ENCODE peak calls at places on chromosomes 12 and 14, in seven cellular contexts. One of them, this sample, is unnamed.

GRCh38 chr12:9632766-9633165 is 25.1 kb upstream of the KLRB1 start:
- DNase-seq in right lobe of liver: no peak
- DNase-seq in HFFc6: no peak
- DNase-seq in Peyer's patch: no peak
- DNase-seq in AG10803: no peak
- DNase-seq in prostate gland: no peak
- DNase-seq in keratinocyte: no peak
- DNase-seq in this sample: no peak

GRCh38 chr14:58071341-58071740 is 80.7 kb downstream of the ARMH4 start:
- DNase-seq in right lobe of liver: no peak
- DNase-seq in HFFc6: no peak
- DNase-seq in Peyer's patch: no peak
- DNase-seq in AG10803: no peak
- DNase-seq in prostate gland: no peak
- DNase-seq in keratinocyte: no peak
- DNase-seq in this sample: no peak

GRCh38 chr12:27751386-27752047 is 28.5 kb upstream of the KLHL42 start:
- DNase-seq in right lobe of liver: peak; percentile 60
- DNase-seq in HFFc6: no peak
- DNase-seq in Peyer's patch: peak; percentile 90
- DNase-seq in AG10803: no peak
- DNase-seq in prostate gland: peak; percentile 12
- DNase-seq in keratinocyte: peak; percentile 89
- DNase-seq in this sample: no peak

GRCh38 chr14:69968151-69968550 is 88.9 kb downstream of the SMOC1 start:
- DNase-seq in right lobe of liver: no peak
- DNase-seq in HFFc6: no peak
- DNase-seq in Peyer's patch: no peak
- DNase-seq in AG10803: no peak
- DNase-seq in prostate gland: no peak
- DNase-seq in keratinocyte: no peak
- DNase-seq in this sample: no peak

GRCh38 chr12:6476496-6476895 is 6.0 kb upstream of the VAMP1 start:
- DNase-seq in right lobe of liver: no peak
- DNase-seq in HFFc6: peak; percentile 84
- DNase-seq in Peyer's patch: no peak
- DNase-seq in AG10803: peak; percentile 85
- DNase-seq in prostate gland: no peak
- DNase-seq in keratinocyte: no peak
- DNase-seq in this sample: no peak

GRCh38 chr12:122888232-122888752 is 7.6 kb downstream of the VPS37B start:
- DNase-seq in right lobe of liver: peak; percentile 59
- DNase-seq in HFFc6: no peak
- DNase-seq in Peyer's patch: peak; percentile 88
- DNase-seq in AG10803: peak; percentile 54
- DNase-seq in prostate gland: peak; percentile 93
- DNase-seq in keratinocyte: peak; percentile 82
- DNase-seq in this sample: peak; percentile 65

GRCh38 chr14:79395061-79395460 is 816.2 kb downstream of the DIO2 start:
- DNase-seq in right lobe of liver: no peak
- DNase-seq in HFFc6: peak; percentile 27
- DNase-seq in Peyer's patch: no peak
- DNase-seq in AG10803: peak; percentile 69
- DNase-seq in prostate gland: no peak
- DNase-seq in keratinocyte: no peak
- DNase-seq in this sample: no peak

GRCh38 chr12:49347307-49348237 is 884 bp downstream of the DNAJC22 start:
- DNase-seq in right lobe of liver: peak; percentile 97
- DNase-seq in HFFc6: peak; percentile 46
- DNase-seq in Peyer's patch: peak; percentile 90
- DNase-seq in AG10803: peak; percentile 74
- DNase-seq in prostate gland: peak; percentile 51
- DNase-seq in keratinocyte: no peak
- DNase-seq in this sample: peak; percentile 75

GRCh38 chr12:8449293-8449944 is 6.3 kb upstream of the CLEC6A start:
- DNase-seq in right lobe of liver: no peak
- DNase-seq in HFFc6: no peak
- DNase-seq in Peyer's patch: no peak
- DNase-seq in AG10803: no peak
- DNase-seq in prostate gland: no peak
- DNase-seq in keratinocyte: no peak
- DNase-seq in this sample: no peak

GRCh38 chr14:91377700-91378652 is 39.6 kb downstream of the CCDC88C start:
- DNase-seq in right lobe of liver: no peak
- DNase-seq in HFFc6: peak; percentile 33
- DNase-seq in Peyer's patch: peak; percentile 75
- DNase-seq in AG10803: peak; percentile 38
- DNase-seq in prostate gland: no peak
- DNase-seq in keratinocyte: no peak
- DNase-seq in this sample: peak; percentile 85

DNA sequence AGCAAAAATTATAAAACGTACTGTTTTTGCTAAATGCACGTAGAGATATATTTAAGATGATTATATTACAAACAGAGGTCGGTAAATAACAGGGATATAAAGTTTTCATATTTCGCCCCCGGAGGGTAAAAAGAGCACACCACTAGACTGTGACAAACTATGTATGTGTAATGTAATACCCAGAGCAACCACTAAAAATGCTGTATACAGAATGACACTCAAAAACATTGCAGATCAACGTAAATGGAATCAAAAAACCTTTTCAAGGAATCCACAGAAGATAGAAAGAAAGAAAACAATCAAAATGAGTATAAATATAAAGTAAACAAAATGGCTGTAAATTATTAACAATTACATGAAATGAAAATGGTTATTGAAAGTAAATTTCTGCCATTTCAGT is 37.6 kb upstream of the PRB4 start:
- DNase-seq in right lobe of liver: no peak
- DNase-seq in HFFc6: no peak
- DNase-seq in Peyer's patch: no peak
- DNase-seq in AG10803: no peak
- DNase-seq in prostate gland: no peak
- DNase-seq in keratinocyte: no peak
- DNase-seq in this sample: no peak
- TF ChIP-seq CTCF in right lobe of liver: no peak
- TF ChIP-seq CTCF in HFFc6: peak; percentile 64
- TF ChIP-seq CTCF in Peyer's patch: peak; percentile 7
- TF ChIP-seq CTCF in AG10803: no peak
- TF ChIP-seq CTCF in prostate gland: no peak
- TF ChIP-seq CTCF in keratinocyte: peak; percentile 19
- TF ChIP-seq CTCF in this sample: no peak

GRCh38 chr14:104066719-104067118 is 18.8 kb upstream of the ASPG start:
- DNase-seq in right lobe of liver: no peak
- DNase-seq in HFFc6: no peak
- DNase-seq in Peyer's patch: no peak
- DNase-seq in AG10803: no peak
- DNase-seq in prostate gland: no peak
- DNase-seq in keratinocyte: no peak
- DNase-seq in this sample: no peak

GRCh38 chr14:104066279-104066678 is 19.2 kb upstream of the ASPG start:
- DNase-seq in right lobe of liver: no peak
- DNase-seq in HFFc6: no peak
- DNase-seq in Peyer's patch: no peak
- DNase-seq in AG10803: no peak
- DNase-seq in prostate gland: no peak
- DNase-seq in keratinocyte: no peak
- DNase-seq in this sample: no peak

GRCh38 chr14:104069541-104069940 is 16.0 kb upstream of the ASPG start:
- DNase-seq in right lobe of liver: no peak
- DNase-seq in HFFc6: no peak
- DNase-seq in Peyer's patch: no peak
- DNase-seq in AG10803: no peak
- DNase-seq in prostate gland: no peak
- DNase-seq in keratinocyte: no peak
- DNase-seq in this sample: no peak

DNA sequence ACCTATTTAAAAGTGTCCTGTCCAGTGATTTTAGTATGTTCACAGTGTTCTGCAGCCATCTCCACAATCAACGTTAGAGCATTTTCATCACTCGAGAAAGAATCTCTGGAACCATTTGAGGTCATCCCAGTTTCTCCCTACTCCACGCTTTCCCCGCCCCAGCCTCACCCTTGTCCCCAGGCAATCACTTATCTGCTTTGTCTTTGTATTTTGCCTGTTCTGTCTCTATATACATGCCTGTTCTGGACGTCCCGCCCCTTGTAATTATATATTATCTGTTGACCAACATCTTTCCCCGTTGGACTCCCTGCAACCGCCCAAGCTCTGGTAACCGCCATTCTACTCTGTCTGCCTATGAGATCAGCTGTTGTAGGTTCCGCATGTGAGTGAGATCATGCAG is 21.5 kb upstream of the ASPG start:
- DNase-seq in right lobe of liver: no peak
- DNase-seq in HFFc6: no peak
- DNase-seq in Peyer's patch: no peak
- DNase-seq in AG10803: no peak
- DNase-seq in prostate gland: no peak
- DNase-seq in keratinocyte: no peak
- DNase-seq in this sample: no peak
- TF ChIP-seq CTCF in right lobe of liver: no peak
- TF ChIP-seq CTCF in HFFc6: no peak
- TF ChIP-seq CTCF in Peyer's patch: no peak
- TF ChIP-seq CTCF in AG10803: no peak
- TF ChIP-seq CTCF in prostate gland: no peak
- TF ChIP-seq CTCF in keratinocyte: no peak
- TF ChIP-seq CTCF in this sample: no peak

GRCh38 chr14:88868558-88869159 is 44.2 kb downstream of the TTC8 start:
- DNase-seq in right lobe of liver: no peak
- DNase-seq in HFFc6: peak; percentile 37
- DNase-seq in Peyer's patch: no peak
- DNase-seq in AG10803: peak; percentile 22
- DNase-seq in prostate gland: peak; percentile 10
- DNase-seq in keratinocyte: no peak
- DNase-seq in this sample: no peak
- TF ChIP-seq CTCF in right lobe of liver: peak; percentile 53
- TF ChIP-seq CTCF in HFFc6: peak; percentile 76
- TF ChIP-seq CTCF in Peyer's patch: peak; percentile 50
- TF ChIP-seq CTCF in AG10803: peak; percentile 42
- TF ChIP-seq CTCF in prostate gland: peak; percentile 64
- TF ChIP-seq CTCF in keratinocyte: peak; percentile 26
- TF ChIP-seq CTCF in this sample: peak; percentile 29

DNA sequence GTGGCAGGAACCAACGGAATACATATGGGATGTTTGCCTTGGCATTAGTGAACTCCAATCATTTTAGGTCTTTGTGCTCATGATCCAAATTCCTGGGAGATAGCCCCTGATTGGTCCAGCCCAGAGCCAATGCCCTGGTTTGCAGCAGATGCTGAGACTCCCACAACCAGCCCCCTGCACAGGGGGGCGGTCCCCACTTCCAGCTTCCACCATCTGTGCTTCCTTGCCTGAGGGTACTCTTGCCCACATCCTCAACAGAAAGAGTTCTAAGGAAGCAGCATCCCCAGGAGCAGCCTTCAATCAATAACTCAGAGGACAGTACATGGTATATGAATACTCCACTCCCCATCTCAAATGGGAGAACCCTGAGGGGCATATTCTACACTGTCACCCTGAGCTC is 39.7 kb upstream of the FICD start:
- DNase-seq in right lobe of liver: no peak
- DNase-seq in HFFc6: no peak
- DNase-seq in Peyer's patch: no peak
- DNase-seq in AG10803: no peak
- DNase-seq in prostate gland: no peak
- DNase-seq in keratinocyte: no peak
- DNase-seq in this sample: no peak
- TF ChIP-seq CTCF in right lobe of liver: no peak
- TF ChIP-seq CTCF in HFFc6: no peak
- TF ChIP-seq CTCF in Peyer's patch: no peak
- TF ChIP-seq CTCF in AG10803: no peak
- TF ChIP-seq CTCF in prostate gland: no peak
- TF ChIP-seq CTCF in keratinocyte: no peak
- TF ChIP-seq CTCF in this sample: no peak